ENCODE peak calls at places on chromosomes 1 and 21, in six cellular contexts. Q is HCT116, G is NT2/D1, J is HepG2, K is SK-N-SH, L is H1. R is an unnamed sample.

GRCh38 chr1:164184273-164184672 is 374.7 kb upstream of the PBX1 start:
- DNase-seq in J (no peak), L (no peak), G (no peak), K (no peak), Q (no peak), R (no peak)

GRCh38 chr21:38277501-38278111 is 20.8 kb downstream of the KCNJ15 start:
- DNase-seq in G (no peak), Q (no peak), J (no peak), K (no peak), L (no peak), R (peak)

GRCh38 chr1:153087692-153088091 is 6.6 kb downstream of the SPRR2E start:
- DNase-seq in Q (no peak), L (no peak), G (no peak), K (no peak), J (no peak), R (no peak)

GRCh38 chr1:30787266-30787665 is 29.7 kb upstream of the LAPTM5 start:
- DNase-seq in L (no peak), G (no peak), J (no peak), K (no peak), Q (no peak), R (no peak)

GRCh38 chr1:981955-982558 is at the start of gene PERM1:
- DNase-seq in G (no peak), Q (no peak), L (no peak), K (no peak), J (no peak), R (no peak)

GRCh38 chr1:247865416-247865815 is 8.4 kb downstream of the TRIM58 start:
- DNase-seq in Q (no peak), L (no peak), J (no peak), G (no peak), K (no peak), R (no peak)

GRCh38 chr1:33455537-33456301 is 16.7 kb upstream of the ZSCAN20 start:
- DNase-seq in G (peak), K (peak), J (peak), L (no peak), Q (peak), R (peak)

GRCh38 chr21:25571726-25572121 is 35.6 kb downstream of the MRPL39 start:
- DNase-seq in L (no peak), K (no peak), G (no peak), J (no peak), Q (no peak), R (no peak)

GRCh38 chr1:8754993-8755392 is 62.4 kb downstream of the RERE start:
- DNase-seq in G (no peak), J (peak), K (peak), Q (no peak), L (no peak), R (no peak)

GRCh38 chr1:224057461-224058199 is 56.3 kb upstream of the FBXO28 start:
- DNase-seq in J (peak), Q (no peak), G (no peak), K (no peak), L (no peak), R (no peak)

GRCh38 chr1:19361231-19362147 is 49.4 kb downstream of the SLC66A1 start:
- DNase-seq in L (no peak), Q (no peak), G (no peak), J (no peak), K (no peak), R (no peak)

GRCh38 chr1:37448185-37448584 is 26.2 kb upstream of the ZC3H12A start:
- DNase-seq in J (no peak), G (no peak), K (no peak), L (no peak), Q (no peak), R (no peak)

GRCh38 chr1:113786055-113786454 is 26.2 kb downstream of the RSBN1 start:
- DNase-seq in K (no peak), L (no peak), G (no peak), J (peak), Q (no peak), R (no peak)

GRCh38 chr1:67958472-67958871 is 92.0 kb downstream of the DIRAS3 start:
- DNase-seq in K (no peak), L (no peak), G (no peak), J (no peak), Q (no peak), R (no peak)

GRCh38 chr1:180270767-180271639 is 40.9 kb downstream of the LHX4 start:
- DNase-seq in J (peak), Q (no peak), K (no peak), G (no peak), L (no peak), R (peak)
- TF ChIP-seq YY1 in J (no peak), Q (no peak), K (no peak), G (no peak), L (no peak), R (peak)

GRCh38 chr1:118147542-118147941 is 37.5 kb downstream of the SPAG17 start:
- DNase-seq in K (no peak), Q (no peak), G (no peak), L (no peak), J (no peak), R (no peak)
- TF ChIP-seq YY1 in K (no peak), Q (no peak), G (no peak), L (no peak), J (no peak), R (no peak)

DNA sequence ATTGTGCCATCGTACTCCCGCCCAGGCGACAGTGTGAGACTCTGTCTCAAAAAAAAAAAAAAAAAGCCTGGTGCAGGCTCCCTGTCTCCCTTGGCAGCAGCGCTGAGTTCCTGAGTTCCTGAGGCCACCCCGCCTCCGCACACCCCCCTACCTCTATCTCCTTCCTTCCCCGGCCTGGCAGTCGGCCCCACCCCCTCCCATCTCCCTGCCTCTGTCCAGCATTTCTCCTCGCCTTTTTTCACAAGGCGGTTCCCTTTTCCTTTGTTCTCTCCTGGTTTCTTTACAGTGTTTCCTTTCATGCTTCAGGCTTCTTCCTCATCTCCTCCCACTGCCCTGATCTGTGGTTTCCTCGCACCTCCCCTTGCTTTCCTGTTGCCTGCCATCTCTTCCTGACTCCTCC is 2.7 kb downstream of the RORC start:
- DNase-seq in Q (no peak), G (peak), J (no peak), K (peak), L (no peak), R (peak)
- TF ChIP-seq YY1 in Q (no peak), G (no peak), J (no peak), K (no peak), L (no peak), R (no peak)

DNA sequence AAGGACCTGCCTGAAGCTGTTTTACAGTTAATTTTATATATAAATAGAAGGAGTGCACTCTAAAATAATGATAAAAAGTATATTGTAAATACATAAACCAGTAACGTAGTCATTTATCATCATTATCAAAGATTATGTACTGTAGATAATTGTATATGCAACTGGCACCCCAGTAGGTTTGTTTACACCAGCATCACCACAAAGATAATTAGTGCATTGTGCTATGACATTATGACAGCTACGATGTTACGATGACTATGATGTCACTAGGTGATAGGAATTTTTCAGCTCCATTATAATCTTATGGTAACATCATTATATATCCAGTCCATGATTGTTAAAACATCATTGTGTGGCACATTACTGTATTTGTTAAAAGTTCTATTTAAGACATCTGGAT is 185.2 kb downstream of the LBR start:
- DNase-seq in G (no peak), J (no peak), K (no peak), L (no peak), Q (no peak), R (no peak)
- TF ChIP-seq YY1 in G (no peak), J (no peak), K (no peak), L (no peak), Q (no peak), R (no peak)

R was measured in K562.